ENCODE peak calls at places on chromosomes 2 and 18, in seven cellular contexts. G is GM12892, U is H1, A is HepG2, T is GM12878, Z is K562, E is SK-N-SH. R is an unnamed sample.
A peak's percentile ranks its signal among the peaks of the same experiment; 100 is the strongest.

GRCh38 chr2:117128471-117128870 is 686.0 kb upstream of the DDX18 start:
- DNase-seq in G (no peak), U (no peak), A (peak; percentile 1), T (no peak), Z (no peak), E (no peak), R (no peak)

GRCh38 chr2:26631815-26632214 is 9.4 kb downstream of the CIB4 start:
- DNase-seq in G (no peak), U (no peak), A (no peak), T (no peak), Z (no peak), E (no peak), R (no peak)

GRCh38 chr2:25159947-25160346 is 8.4 kb downstream of the POMC start:
- DNase-seq in G (no peak), U (peak; percentile 54), A (no peak), T (no peak), Z (peak; percentile 51), E (peak; percentile 91), R (peak; percentile 45)

GRCh38 chr2:189076572-189076971 is 102.4 kb downstream of the COL3A1 start:
- DNase-seq in G (no peak), U (no peak), A (no peak), T (no peak), Z (no peak), E (no peak), R (no peak)

GRCh38 chr2:48787580-48787979 is 32.1 kb upstream of the LHCGR start:
- DNase-seq in G (no peak), U (no peak), A (no peak), T (no peak), Z (no peak), E (no peak), R (no peak)

GRCh38 chr2:104915107-104915793 is 61.3 kb downstream of the POU3F3 start:
- DNase-seq in G (no peak), U (no peak), A (no peak), T (no peak), Z (no peak), E (no peak), R (no peak)

GRCh38 chr2:150119860-150120259 is 367.6 kb downstream of the RND3 start:
- DNase-seq in G (no peak), U (no peak), A (no peak), T (no peak), Z (no peak), E (no peak), R (no peak)

GRCh38 chr2:881204-881918 is 69.3 kb upstream of the SNTG2 start:
- DNase-seq in G (no peak), U (no peak), A (no peak), T (peak; percentile 21), Z (no peak), E (no peak), R (no peak)

GRCh38 chr2:30702694-30703093 is 104.6 kb downstream of the CAPN13 start:
- DNase-seq in G (no peak), U (no peak), A (no peak), T (no peak), Z (no peak), E (no peak), R (no peak)

GRCh38 chr18:28781616-28782362 is 604.9 kb upstream of the CDH2 start:
- DNase-seq in G (no peak), U (no peak), A (no peak), T (no peak), Z (no peak), E (no peak), R (no peak)

GRCh38 chr2:134411828-134412638 is 158.2 kb downstream of the MGAT5 start:
- DNase-seq in G (peak; percentile 26), U (peak; percentile 60), A (peak; percentile 100), T (peak; percentile 86), Z (peak; percentile 66), E (peak; percentile 70), R (peak; percentile 30)

GRCh38 chr18:48806551-48807261 is 144.1 kb downstream of the SMAD7 start:
- DNase-seq in G (no peak), U (peak; percentile 35), A (no peak), T (no peak), Z (no peak), E (no peak), R (no peak)

GRCh38 chr2:231661422-231662027 is 46.8 kb upstream of the PTMA start:
- DNase-seq in G (no peak), U (no peak), A (no peak), T (no peak), Z (no peak), E (no peak), R (no peak)

GRCh38 chr2:13056259-13056843 is 339.6 kb downstream of the TRIB2 start:
- DNase-seq in G (no peak), U (no peak), A (no peak), T (no peak), Z (peak; percentile 6), E (peak; percentile 41), R (no peak)

GRCh38 chr2:123953848-123954247 is 71.2 kb upstream of the CNTNAP5 start:
- DNase-seq in G (no peak), U (no peak), A (no peak), T (no peak), Z (peak; percentile 3), E (no peak), R (no peak)

GRCh38 chr2:159926695-159927094 is 128.7 kb upstream of the CD302 start:
- DNase-seq in G (no peak), U (no peak), A (no peak), T (no peak), Z (no peak), E (no peak), R (no peak)

GRCh38 chr2:127589358-127589757 is 53.9 kb downstream of the MYO7B start:
- DNase-seq in G (no peak), U (no peak), A (no peak), T (no peak), Z (no peak), E (no peak), R (no peak)

GRCh38 chr2:152031747-152032146 is 67.1 kb downstream of the CACNB4 start:
- DNase-seq in G (no peak), U (no peak), A (no peak), T (no peak), Z (no peak), E (no peak), R (no peak)

GRCh38 chr2:160169401-160169918 is 30.6 kb downstream of the ITGB6 start:
- DNase-seq in G (no peak), U (no peak), A (no peak), T (no peak), Z (no peak), E (no peak), R (no peak)

GRCh38 chr18:1050012-1050657 is 145.5 kb downstream of the ADCYAP1 start:
- DNase-seq in G (no peak), U (no peak), A (no peak), T (no peak), Z (peak; percentile 85), E (no peak), R (no peak)

GRCh38 chr18:3664563-3665178 is 214.7 kb downstream of the TGIF1 start:
- DNase-seq in G (no peak), U (no peak), A (peak; percentile 95), T (no peak), Z (peak; percentile 86), E (no peak), R (no peak)

GRCh38 chr2:144320491-144320890 is 199.4 kb downstream of the ZEB2 start:
- DNase-seq in G (no peak), U (no peak), A (no peak), T (no peak), Z (no peak), E (no peak), R (no peak)

GRCh38 chr2:152418688-152419087 is 83.7 kb downstream of the FMNL2 start:
- DNase-seq in G (no peak), U (no peak), A (no peak), T (no peak), Z (no peak), E (no peak), R (no peak)

GRCh38 chr2:37459095-37459981 is 114.9 kb downstream of the QPCT start:
- DNase-seq in G (no peak), U (no peak), A (no peak), T (no peak), Z (no peak), E (peak; percentile 38), R (no peak)

GRCh38 chr2:30666307-30666874 is 140.9 kb downstream of the CAPN13 start:
- DNase-seq in G (no peak), U (no peak), A (peak; percentile 70), T (peak; percentile 32), Z (peak; percentile 47), E (no peak), R (no peak)

GRCh38 chr2:12486205-12487118 is 230.3 kb upstream of the TRIB2 start:
- DNase-seq in G (no peak), U (no peak), A (peak; percentile 29), T (no peak), Z (no peak), E (no peak), R (no peak)

GRCh38 chr18:62399306-62399705 is 74.2 kb downstream of the TNFRSF11A start:
- DNase-seq in G (no peak), U (no peak), A (no peak), T (no peak), Z (no peak), E (no peak), R (no peak)

GRCh38 chr2:157830696-157831570 is 45.2 kb downstream of the ACVR1 start:
- DNase-seq in G (no peak), U (no peak), A (peak; percentile 52), T (no peak), Z (no peak), E (no peak), R (no peak)
- TF ChIP-seq TAF1 in G (no peak), U (no peak), A (no peak), T (no peak), Z (no peak), E (no peak), R (no peak)

DNA sequence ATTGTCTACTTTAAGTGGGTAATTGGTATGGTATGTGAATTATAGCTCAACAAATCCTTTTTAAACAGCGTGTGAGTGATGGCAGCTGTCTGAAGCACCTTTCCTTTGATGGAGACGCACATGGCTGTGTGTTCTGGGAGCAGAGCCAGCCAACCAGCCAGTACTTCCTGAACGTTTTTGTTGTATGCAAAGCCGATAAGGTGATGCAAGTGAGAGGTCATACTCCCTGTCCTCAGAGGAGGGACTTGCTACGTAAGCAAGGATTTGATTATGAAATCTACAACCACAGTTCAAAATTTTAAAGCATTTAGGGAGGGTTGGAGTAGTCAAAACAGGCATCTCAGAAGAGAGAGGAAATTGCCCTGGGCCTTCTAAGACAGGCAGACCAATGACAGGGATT is 28.1 kb downstream of the ARHGEF4 start:
- DNase-seq in G (no peak), U (no peak), A (no peak), T (no peak), Z (peak; percentile 8), E (no peak), R (no peak)
- TF ChIP-seq TAF1 in G (no peak), U (no peak), A (no peak), T (no peak), Z (no peak), E (no peak), R (no peak)

DNA sequence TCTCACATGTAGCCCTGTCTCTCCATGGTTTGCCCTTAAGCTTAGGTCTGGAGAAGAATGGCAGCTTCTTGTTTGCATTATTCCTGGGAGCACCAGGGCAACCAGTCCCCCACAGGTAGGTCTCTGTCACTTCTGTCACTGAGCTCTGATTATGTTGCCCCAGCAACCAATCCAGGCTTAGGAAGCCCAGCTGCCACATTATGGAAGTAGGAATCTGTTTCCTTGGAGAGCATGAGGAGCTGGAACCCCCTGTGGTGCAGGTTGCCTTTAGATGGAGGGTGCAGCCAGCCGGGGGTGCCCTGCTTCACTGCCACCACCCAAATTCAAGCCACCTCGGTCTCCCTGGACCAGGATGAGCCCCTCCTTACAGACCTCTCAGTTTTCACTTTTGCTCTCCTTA is 4.8 kb downstream of the RESP18 start:
- DNase-seq in G (no peak), U (no peak), A (no peak), T (no peak), Z (no peak), E (no peak), R (no peak)
- TF ChIP-seq TAF1 in G (no peak), U (no peak), A (no peak), T (no peak), Z (no peak), E (no peak), R (no peak)

GRCh38 chr2:216235462-216235861 is 126.3 kb downstream of the XRCC5 start:
- DNase-seq in G (no peak), U (no peak), A (no peak), T (no peak), Z (no peak), E (no peak), R (no peak)
- TF ChIP-seq TAF1 in G (no peak), U (no peak), A (no peak), T (no peak), Z (no peak), E (no peak), R (no peak)

R was measured in GM12891.